ENCODE peak calls at places on chromosome 17, in eight cellular contexts. Q is mammary epithelial cell; P is NCI-H1694; K is Kasumi-1; N is CD4-positive, CD25-positive, alpha-beta regulatory T cell; A is hepatic stellate cell; V is cardiac fibroblast; G is stimulated activated CD4-positive, alpha-beta T cell treated with anti-CD3 and anti-CD28 coated beads, TNF-alpha, amount 100 ng/mL, for 4 hours. D is an unnamed sample.

GRCh38 chr17:49762148-49762941 is 1.6 kb downstream of the FAM117A start:
- DNase-seq in G (no peak), V (no peak), P (no peak), A (no peak), K (no peak), Q (peak), N (peak), D (no peak)

GRCh38 chr17:60562421-60562820 is 36.4 kb upstream of the APPBP2 start:
- DNase-seq in P (no peak), A (no peak), V (no peak), Q (no peak), N (no peak), G (no peak), K (no peak), D (no peak)

GRCh38 chr17:79987187-79987889 is 48.3 kb downstream of the TBC1D16 start:
- DNase-seq in A (no peak), K (no peak), P (no peak), G (no peak), V (no peak), Q (peak), N (no peak), D (no peak)

GRCh38 chr17:43125967-43126910 is 1.1 kb upstream of the BRCA1 start:
- DNase-seq in V (no peak), G (no peak), N (peak), Q (peak), A (no peak), K (peak), P (no peak), D (no peak)

GRCh38 chr17:37148171-37148570 is 199.4 kb downstream of the AATF start:
- DNase-seq in G (no peak), A (no peak), V (peak), Q (no peak), N (no peak), K (no peak), P (no peak), D (no peak)

GRCh38 chr17:78249836-78250806 is 18.7 kb downstream of the TMEM235 start:
- DNase-seq in K (no peak), G (no peak), A (no peak), Q (no peak), N (no peak), V (no peak), P (no peak), D (no peak)

GRCh38 chr17:17994271-17994670 is 21.6 kb downstream of the DRC3 start:
- DNase-seq in K (peak), Q (no peak), P (peak), V (peak), A (no peak), N (peak), G (no peak), D (no peak)

GRCh38 chr17:42536372-42537155 is 523 bp downstream of the NAGLU start:
- DNase-seq in Q (peak), G (peak), N (peak), V (peak), A (peak), K (peak), P (peak), D (peak)

GRCh38 chr17:1606352-1606985 is 22.2 kb downstream of the SLC43A2 start:
- DNase-seq in A (no peak), P (no peak), N (no peak), K (no peak), V (no peak), G (no peak), Q (no peak), D (no peak)

GRCh38 chr17:32103476-32104113 is 38.7 kb upstream of the RHOT1 start:
- DNase-seq in P (no peak), N (no peak), K (no peak), A (no peak), V (peak), G (no peak), Q (no peak), D (no peak)

GRCh38 chr17:81404557-81405165 is 9.4 kb downstream of the BAHCC1 start:
- DNase-seq in G (no peak), V (no peak), A (peak), Q (no peak), P (no peak), K (no peak), N (no peak), D (no peak)

GRCh38 chr17:30554839-30555751 is 77.9 kb downstream of the GOSR1 start:
- DNase-seq in G (no peak), Q (no peak), V (peak), A (peak), N (no peak), P (no peak), K (peak), D (no peak)

GRCh38 chr17:22435231-22435974 is 743.1 kb downstream of the KCNJ18 start:
- DNase-seq in N (no peak), Q (no peak), K (no peak), V (no peak), P (no peak), G (no peak), A (no peak), D (no peak)

GRCh38 chr17:13474073-13474800 is 127.5 kb downstream of the HS3ST3A1 start:
- DNase-seq in N (no peak), K (no peak), V (no peak), A (no peak), Q (no peak), G (no peak), P (no peak), D (no peak)

GRCh38 chr17:55812323-55812722 is 61.5 kb downstream of the PCTP start:
- DNase-seq in V (no peak), K (no peak), G (no peak), Q (no peak), P (no peak), N (no peak), A (no peak), D (no peak)

GRCh38 chr17:71634376-71634775 is 486.4 kb upstream of the SOX9 start:
- DNase-seq in P (no peak), V (no peak), K (no peak), Q (peak), N (no peak), G (no peak), A (no peak), D (no peak)

GRCh38 chr17:76671123-76671911 is 27.8 kb upstream of the ST6GALNAC1 start:
- DNase-seq in K (peak), P (peak), G (peak), A (peak), V (peak), Q (peak), N (peak), D (peak)

GRCh38 chr17:18041776-18042175 is 2.6 kb downstream of the GID4 start:
- DNase-seq in Q (peak), A (peak), P (no peak), N (no peak), V (peak), G (no peak), K (no peak), D (no peak)

GRCh38 chr17:83086197-83086880 is 6.9 kb downstream of the METRNL start:
- DNase-seq in V (no peak), A (no peak), G (no peak), N (no peak), K (no peak), Q (no peak), P (no peak), D (no peak)